ENCODE peak calls at places on chromosome X, in four cellular contexts. I is PC-3, N is astrocyte, T is endothelial cell of umbilical vein. V is an unnamed sample. For H3K4me1, the result is how much of the 10 kb centered on the place peaks cover.

GRCh38 chrX:31423575-31424284 is 351.9 kb upstream of the FTHL17 start:
- DNase-seq in T (peak), I (peak), N (peak), V (peak)

GRCh38 chrX:25015486-25016360 is at the start of gene ARX:
- DNase-seq in N (peak), T (peak), I (no peak), V (peak)

GRCh38 chrX:31038585-31039326 is 33.1 kb downstream of the FTHL17 start:
- DNase-seq in I (peak), T (peak), N (peak), V (peak)

GRCh38 chrX:138775501-138775900 is 64.0 kb upstream of the FGF13 start:
- DNase-seq in N (peak), T (peak), I (peak), V (peak)

GRCh38 chrX:42776195-42776594 is 1.8 kb downstream of the PPP1R2C start:
- DNase-seq in I (no peak), N (peak), T (peak), V (peak)

GRCh38 chrX:71171110-71171801 is 26.6 kb downstream of the NLGN3 start:
- DNase-seq in I (no peak), T (no peak), N (no peak), V (no peak)

GRCh38 chrX:153971124-153971631 is 440 bp downstream of the HCFC1 start:
- DNase-seq in I (peak), T (peak), N (peak), V (peak)

GRCh38 chrX:103361798-103362197 is 5.5 kb downstream of the TCEAL9 start:
- DNase-seq in I (no peak), N (no peak), T (peak), V (peak)

GRCh38 chrX:94831364-94831763 is 1157.4 kb downstream of the FAM133A start:
- DNase-seq in T (no peak), N (no peak), I (peak), V (peak)

GRCh38 chrX:39196192-39197102 is 395.2 kb downstream of the MID1IP1 start:
- DNase-seq in T (no peak), N (peak), I (peak), V (peak)

GRCh38 chrX:40169193-40170086 is 71.7 kb upstream of the BCOR start:
- DNase-seq in N (peak), T (peak), I (peak), V (peak)

GRCh38 chrX:150032742-150033141 is 94.5 kb upstream of the EOLA2 start:
- DNase-seq in I (peak), T (peak), N (peak), V (peak)

GRCh38 chrX:120271218-120271617 is 20.6 kb downstream of the ZBTB33 start:
- DNase-seq in I (peak), T (no peak), N (no peak), V (no peak)

GRCh38 chrX:39984191-39984956 is 113.4 kb downstream of the BCOR start:
- DNase-seq in T (no peak), I (no peak), N (peak), V (peak)

GRCh38 chrX:11397680-11398079 is 104.5 kb downstream of the AMELX start:
- DNase-seq in N (no peak), T (no peak), I (no peak), V (no peak)

GRCh38 chrX:70998402-70999027 is 67.6 kb upstream of the SLC7A3 start:
- DNase-seq in I (peak), T (peak), N (peak), V (peak)

GRCh38 chrX:38225093-38225492 is 4.4 kb upstream of the SRPX start:
- DNase-seq in N (no peak), T (no peak), I (no peak), V (no peak)

GRCh38 chrX:54530358-54530900 is 410 bp downstream of the GNL3L start:
- DNase-seq in N (no peak), I (no peak), T (no peak), V (no peak)

GRCh38 chrX:106481341-106481740 is 130.4 kb upstream of the RADX start:
- DNase-seq in I (peak), N (peak), T (peak), V (peak)

GRCh38 chrX:43661521-43662240 is 5.6 kb downstream of the MAOA start:
- DNase-seq in I (no peak), T (no peak), N (peak), V (peak)

GRCh38 chrX:133994576-133994975 is 9.2 kb upstream of the GPC3 start:
- DNase-seq in T (no peak), N (no peak), I (no peak), V (no peak)

GRCh38 chrX:20433376-20433775 is 166.7 kb upstream of the RPS6KA3 start:
- DNase-seq in T (no peak), I (peak), N (peak), V (peak)

GRCh38 chrX:153408221-153408721 is 3.0 kb upstream of the ZFP92 start:
- DNase-seq in T (no peak), I (no peak), N (no peak), V (no peak)

GRCh38 chrX:76253432-76253831 is 80.6 kb downstream of the PBDC1 start:
- DNase-seq in I (peak), N (no peak), T (peak), V (peak)

GRCh38 chrX:14660970-14661369 is 131.6 kb downstream of the GLRA2 start:
- DNase-seq in T (no peak), I (no peak), N (no peak), V (no peak)

GRCh38 chrX:124028177-124028576 is 66.7 kb downstream of the STAG2 start:
- DNase-seq in I (peak), N (peak), T (no peak), V (peak)

GRCh38 chrX:134501942-134502341 is 42.0 kb downstream of the HPRT1 start:
- DNase-seq in I (no peak), N (no peak), T (no peak), V (peak)

GRCh38 chrX:152072236-152072635 is 66.1 kb downstream of the MAGEA10 start:
- DNase-seq in I (peak), N (peak), T (peak), V (peak)

GRCh38 chrX:136643243-136643642 is 4.7 kb upstream of the CD40LG start:
- DNase-seq in I (no peak), T (no peak), N (no peak), V (no peak)

GRCh38 chrX:111503594-111503993 is 7.9 kb upstream of the SERTM2 start:
- DNase-seq in I (no peak), T (no peak), N (no peak), V (no peak)

GRCh38 chrX:48715876-48716502 is 19.5 kb downstream of the SUV39H1 start:
- DNase-seq in I (peak), T (no peak), N (peak), V (peak)
- H3K4me1 ChIP-seq in I (under half), T (under half), N (under half), V (under half)

GRCh38 chrX:12901486-12901885 is 4.9 kb upstream of the TLR8 start:
- DNase-seq in I (peak), T (peak), N (no peak), V (peak)
- H2AFZ ChIP-seq in I (peak), T (no peak), N (no peak), V (no peak)

GRCh38 chrX:129761596-129761995 is 18.2 kb upstream of the SASH3 start:
- DNase-seq in N (no peak), T (no peak), I (no peak), V (no peak)
- H3K4me1 ChIP-seq in N (under half), T (under half), I (under half), V (under half)

GRCh38 chrX:85004255-85004654 is 578 bp downstream of the APOOL start:
- DNase-seq in N (peak), I (peak), T (no peak), V (peak)

GRCh38 chrX:85001344-85001743 is 2.3 kb upstream of the APOOL start:
- DNase-seq in N (no peak), I (no peak), T (no peak), V (no peak)

GRCh38 chrX:85003655-85004244 is at the start of gene APOOL:
- DNase-seq in N (peak), T (peak), I (peak), V (peak)
- H2AFZ ChIP-seq in N (peak), T (peak), I (peak), V (peak)

GRCh38 chrX:118536204-118536603 is 40.6 kb downstream of the DOCK11 start:
- DNase-seq in T (no peak), N (no peak), I (no peak), V (no peak)
- H3K4me1 ChIP-seq in T (under half), N (under half), I (under half), V (under half)

DNA sequence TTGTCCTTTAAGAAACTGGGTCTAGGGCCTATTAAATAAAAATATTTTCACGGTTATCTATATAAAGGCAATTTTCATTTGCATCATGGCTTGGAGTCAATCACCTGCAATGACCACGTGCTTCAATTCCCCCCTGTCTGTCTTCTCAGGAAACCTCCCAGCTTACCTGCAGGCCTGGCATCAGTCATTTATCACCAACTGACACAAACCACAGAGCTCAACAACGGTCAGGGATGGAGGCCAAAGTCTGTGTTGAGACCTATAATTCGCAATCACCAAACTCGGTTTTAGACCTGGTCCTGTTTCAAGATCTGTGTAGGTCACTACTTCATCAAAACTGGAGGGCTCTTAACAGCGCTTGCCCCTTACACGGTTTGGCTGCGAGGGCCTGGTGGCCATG is 1.9 kb downstream of the SLC9A7 start:
- DNase-seq in T (no peak), N (no peak), I (peak), V (no peak)
- H2AFZ ChIP-seq in T (no peak), N (no peak), I (no peak), V (no peak)

GRCh38 chrX:129762448-129762847 is 17.3 kb upstream of the SASH3 start:
- DNase-seq in N (no peak), I (no peak), T (no peak), V (no peak)

GRCh38 chrX:129760155-129760554 is 19.6 kb upstream of the SASH3 start:
- DNase-seq in T (no peak), I (no peak), N (no peak), V (no peak)

GRCh38 chrX:129759576-129760061 is 20.1 kb upstream of the SASH3 start:
- DNase-seq in I (peak), N (peak), T (peak), V (peak)

GRCh38 chrX:129760981-129761380 is 18.8 kb upstream of the SASH3 start:
- DNase-seq in I (no peak), T (no peak), N (no peak), V (no peak)

GRCh38 chrX:129763666-129764065 is 16.1 kb upstream of the SASH3 start:
- DNase-seq in T (no peak), N (no peak), I (no peak), V (no peak)
- H3K4me1 ChIP-seq in T (under half), N (under half), I (under half), V (under half)

DNA sequence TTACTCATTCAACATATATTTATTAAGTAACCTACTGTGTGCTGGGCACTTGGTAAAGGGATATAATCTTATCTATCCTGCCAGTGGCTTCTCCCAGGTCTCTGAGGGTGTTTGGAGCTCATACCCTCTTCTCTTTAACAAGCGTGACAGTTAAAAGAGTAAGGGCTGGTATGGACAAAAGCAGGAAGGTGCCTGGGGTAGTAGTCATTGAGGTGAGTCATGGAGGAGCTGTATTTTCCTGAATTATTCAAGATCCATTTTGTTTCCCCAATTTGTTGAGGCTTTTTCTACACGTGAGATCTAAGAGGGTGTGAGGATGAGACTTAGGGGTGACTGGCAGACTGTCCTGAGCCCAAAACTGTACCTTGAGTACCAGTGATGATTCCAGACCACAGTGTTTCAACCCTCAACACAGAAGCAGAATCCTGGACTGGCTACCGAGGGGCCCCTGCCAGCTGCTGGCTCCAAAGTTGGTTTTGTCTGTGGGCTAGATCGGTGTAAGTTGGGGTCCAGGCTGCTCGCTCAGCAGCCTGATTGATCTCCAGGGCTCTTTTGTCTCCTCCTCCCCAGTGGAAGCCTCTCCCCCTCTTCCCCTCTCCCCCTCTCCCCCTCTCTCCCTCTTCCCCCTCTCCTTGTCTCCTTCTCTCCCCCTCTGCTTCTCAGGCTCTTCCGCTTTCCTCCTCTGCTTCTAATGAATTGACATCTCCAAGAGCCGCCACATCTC is at the start of gene DRP2:
- DNase-seq in T (peak), N (peak), I (peak), V (peak)
- H2AFZ ChIP-seq in T (peak), N (peak), I (peak), V (peak)

DNA sequence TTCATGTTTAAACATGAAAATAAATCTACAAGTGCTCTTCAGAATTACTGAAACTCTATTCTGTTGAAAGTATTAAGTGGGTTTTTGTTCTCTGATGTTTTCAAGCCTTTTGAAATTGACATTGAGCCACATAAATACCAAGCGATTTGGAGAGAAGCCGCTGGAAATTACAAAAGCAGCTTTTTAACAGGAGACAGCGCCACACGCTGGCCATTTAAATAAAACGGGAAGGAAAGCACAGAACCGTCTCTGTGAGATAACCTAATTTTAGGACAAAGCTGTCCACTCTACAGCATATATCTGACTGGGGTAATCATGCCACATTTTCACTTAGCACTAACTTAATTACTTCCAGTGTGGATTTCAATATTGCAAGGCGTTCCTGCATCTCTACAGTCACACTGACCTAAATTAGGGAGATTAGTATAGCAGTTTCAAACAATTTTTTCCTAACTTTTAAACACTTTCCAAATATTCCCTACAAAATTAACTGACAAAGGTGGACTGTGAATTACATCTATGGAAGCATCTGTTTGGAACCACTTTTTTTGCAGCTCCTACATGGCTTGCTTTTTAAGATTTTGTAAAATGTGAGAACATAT is 6.8 kb upstream of the ANOS1 start:
- DNase-seq in N (no peak), T (peak), I (peak), V (no peak)
- H3K4me1 ChIP-seq in N (under half), T (under half), I (under half), V (under half)